ENCODE peak calls at places on chromosome 16, in four cellular contexts. D, J, N and T are unnamed samples. For H3K79me2, the result is how much of the 10 kb centered on the place peaks cover.

GRCh38 chr16:56547120-56547948 is 17.5 kb upstream of the MT4 start:
- DNase-seq in J (no peak), D (peak), N (no peak), T (peak)

GRCh38 chr16:87702325-87702811 is 63.4 kb downstream of the KLHDC4 start:
- DNase-seq in J (peak), N (peak), D (peak), T (peak)

GRCh38 chr16:10266809-10267208 is 84.6 kb upstream of the GRIN2A start:
- DNase-seq in N (no peak), D (no peak), J (peak), T (no peak)

GRCh38 chr16:27549607-27549856 is 181 bp downstream of the GTF3C1 start:
- DNase-seq in J (no peak), D (no peak), N (no peak), T (no peak)

GRCh38 chr16:82195917-82196494 is 26.0 kb upstream of the MPHOSPH6 start:
- DNase-seq in N (peak), J (no peak), D (no peak), T (no peak)

GRCh38 chr16:27174798-27175197 is 28.5 kb upstream of the KDM8 start:
- DNase-seq in D (no peak), N (no peak), J (no peak), T (no peak)

GRCh38 chr16:12362482-12363458 is 386.2 kb downstream of the SNX29 start:
- DNase-seq in D (no peak), N (peak), J (no peak), T (no peak)

GRCh38 chr16:73093146-73094144 is 45.5 kb upstream of the ZFHX3 start:
- DNase-seq in D (no peak), J (no peak), N (peak), T (no peak)

GRCh38 chr16:85788819-85789218 is 10.5 kb downstream of the EMC8 start:
- DNase-seq in D (no peak), N (no peak), J (no peak), T (no peak)
- H3K79me2 ChIP-seq in D (half or more), N (half or more), J (under half), T (under half)

GRCh38 chr16:31114468-31114867 is 3.0 kb upstream of the KAT8 start:
- DNase-seq in N (no peak), D (no peak), J (no peak), T (no peak)

GRCh38 chr16:31112711-31113419 is 4.6 kb upstream of the KAT8 start:
- DNase-seq in J (no peak), N (no peak), D (no peak), T (no peak)

GRCh38 chr16:31110106-31111034 is 2.2 kb downstream of the BCKDK start:
- DNase-seq in J (no peak), D (no peak), N (no peak), T (no peak)

GRCh38 chr16:31111881-31112466 is 3.8 kb downstream of the BCKDK start:
- DNase-seq in N (no peak), D (no peak), J (no peak), T (no peak)

GRCh38 chr16:31113420-31114124 is 3.9 kb upstream of the KAT8 start:
- DNase-seq in J (no peak), N (peak), D (no peak), T (no peak)
- H3K4me2 ChIP-seq in J (no peak), N (no peak), D (no peak), T (no peak)

DNA sequence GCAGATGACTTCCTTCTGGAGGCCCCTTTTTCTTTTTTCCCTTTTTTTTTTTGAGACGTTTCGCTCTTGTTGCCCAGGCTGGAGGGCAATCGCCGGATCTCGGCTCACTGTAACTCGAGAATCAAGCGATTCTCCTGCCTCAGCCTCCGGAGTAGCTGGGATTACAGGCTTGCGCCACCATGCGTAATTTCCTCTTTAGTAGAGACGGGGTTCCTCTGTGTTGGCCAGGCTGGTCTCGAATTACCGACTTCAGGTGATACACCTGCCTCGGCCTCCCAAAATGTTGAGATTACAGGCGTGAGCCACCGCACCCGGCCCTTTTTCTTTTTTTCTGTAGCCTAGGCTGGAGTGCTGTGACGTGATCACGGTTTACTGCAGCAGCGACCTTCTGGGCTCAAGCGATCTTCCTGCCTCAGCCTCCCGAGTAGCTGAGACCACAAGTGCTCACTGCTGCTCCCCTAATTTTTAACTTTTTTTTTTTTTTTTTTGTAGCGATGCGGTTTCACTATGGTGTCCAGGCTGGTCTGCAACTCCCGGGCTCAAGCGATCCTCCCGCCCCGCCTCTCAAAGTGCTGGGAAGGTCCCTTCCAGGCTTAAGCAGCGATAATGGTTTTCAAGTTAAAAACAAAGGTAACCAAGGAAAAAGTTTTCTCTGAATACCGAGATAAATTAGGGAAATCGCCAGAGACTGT is 956 bp upstream of the IST1 start:
- DNase-seq in J (no peak), N (peak), D (peak), T (peak)
- H2AFZ ChIP-seq in J (peak), N (peak), D (peak), T (no peak)

GRCh38 chr16:3787924-3788661 is 70.8 kb upstream of the TRAP1 start:
- DNase-seq in D (no peak), N (no peak), J (peak), T (no peak)
- H3K79me2 ChIP-seq in D (under half), N (under half), J (under half), T (under half)

GRCh38 chr16:24875466-24875865 is 29.7 kb downstream of the SLC5A11 start:
- DNase-seq in N (no peak), J (no peak), D (no peak), T (no peak)
- H3K4me2 ChIP-seq in N (no peak), J (no peak), D (no peak), T (no peak)

GRCh38 chr16:49631521-49632041 is 224.3 kb downstream of the ZNF423 start:
- DNase-seq in D (no peak), N (peak), J (no peak), T (peak)
- H2AFZ ChIP-seq in D (no peak), N (no peak), J (no peak), T (no peak)

GRCh38 chr16:24075302-24075701 is 180.8 kb upstream of the CACNG3 start:
- DNase-seq in D (no peak), J (no peak), N (no peak), T (peak)
- H3K79me2 ChIP-seq in D (under half), J (under half), N (under half), T (under half)

GRCh38 chr16:85570735-85571562 is 42.2 kb upstream of the GSE1 start:
- DNase-seq in D (no peak), N (no peak), J (peak), T (no peak)
- H3K4me2 ChIP-seq in D (peak), N (no peak), J (peak), T (no peak)

DNA sequence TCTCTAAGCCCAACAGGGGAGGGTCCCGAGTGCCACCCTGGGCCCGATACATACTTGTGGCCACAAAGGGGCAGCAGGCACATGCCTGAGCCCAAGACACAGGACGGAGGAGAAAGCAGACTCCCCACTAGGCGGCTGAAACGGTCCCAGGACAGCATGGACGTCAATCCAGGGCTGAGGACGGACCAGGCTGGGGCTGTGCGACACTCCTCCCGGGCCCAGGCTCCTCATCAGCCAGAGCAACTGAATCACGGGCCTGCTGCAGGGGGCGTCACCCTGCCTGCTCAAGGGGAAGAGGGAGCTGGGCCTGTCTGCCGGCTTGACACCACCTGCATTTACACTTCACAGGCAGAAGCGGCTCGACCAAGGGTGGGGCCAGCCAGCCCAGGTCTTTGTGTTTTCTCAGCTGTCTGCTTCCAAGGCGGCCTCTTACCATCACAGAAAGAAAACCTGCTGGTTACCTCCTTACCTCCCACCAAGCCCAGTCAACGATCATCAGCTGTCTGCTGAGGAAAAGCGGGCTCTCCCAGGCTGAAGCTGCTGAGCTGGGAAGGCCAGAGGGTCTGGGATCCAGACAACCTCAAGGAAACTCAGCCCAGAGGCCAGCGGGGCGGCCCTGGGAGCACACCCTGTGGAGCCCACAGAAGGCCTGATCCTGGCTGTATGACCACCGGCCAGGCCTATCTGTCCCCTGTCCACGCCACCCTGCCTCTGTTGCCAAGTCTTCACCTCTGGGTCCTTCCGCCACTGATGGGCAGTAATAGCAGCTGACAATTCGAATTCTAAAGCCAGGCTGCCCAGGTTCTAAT is 26.4 kb downstream of the KIFC3 start:
- DNase-seq in D (peak), N (no peak), J (no peak), T (peak)
- H2AFZ ChIP-seq in D (no peak), N (no peak), J (no peak), T (no peak)